ENCODE peak calls at places on chromosome 1, in ten cellular contexts. J, Z, E, N, O, H, L, M, A and T are unnamed samples.

GRCh38 chr1:56819393-56819899 is at the start of gene FYB2:
- DNase-seq in J (no peak), Z (peak; percentile 24), E (no peak), N (no peak), O (no peak), H (no peak), L (no peak), M (no peak), A (no peak), T (peak; percentile 28)

GRCh38 chr1:230749150-230749549 is 2.0 kb downstream of the CAPN9 start:
- DNase-seq in J (no peak), Z (no peak), E (no peak), N (peak; percentile 18), O (no peak), H (no peak), L (no peak), M (no peak), A (no peak), T (no peak)

GRCh38 chr1:197526736-197527371 is 248.4 kb downstream of the DENND1B start:
- DNase-seq in J (no peak), Z (no peak), E (no peak), N (no peak), O (no peak), H (no peak), L (no peak), M (no peak), A (no peak), T (peak; percentile 21)

GRCh38 chr1:37765937-37766664 is 1.2 kb upstream of the EPHA10 start:
- DNase-seq in J (no peak), Z (no peak), E (peak; percentile 27), N (peak; percentile 16), O (no peak), H (no peak), L (no peak), M (no peak), A (no peak), T (no peak)

GRCh38 chr1:99672500-99673213 is 26.7 kb downstream of the PALMD start:
- DNase-seq in J (no peak), Z (peak; percentile 41), E (no peak), N (no peak), O (no peak), H (peak; percentile 81), L (no peak), M (no peak), A (no peak), T (no peak)

GRCh38 chr1:220761688-220762427 is 13.7 kb downstream of the MTARC2 start:
- DNase-seq in J (no peak), Z (no peak), E (no peak), N (no peak), O (no peak), H (no peak), L (no peak), M (no peak), A (no peak), T (peak; percentile 18)

GRCh38 chr1:84361796-84362195 is 36.5 kb upstream of the DNASE2B start:
- DNase-seq in J (no peak), Z (no peak), E (no peak), N (no peak), O (no peak), H (no peak), L (no peak), M (no peak), A (no peak), T (no peak)

GRCh38 chr1:58358311-58358710 is 188.2 kb downstream of the OMA1 start:
- DNase-seq in J (no peak), Z (no peak), E (no peak), N (no peak), O (no peak), H (no peak), L (no peak), M (no peak), A (no peak), T (peak; percentile 12)

GRCh38 chr1:2290595-2291510 is 62.7 kb downstream of the SKI start:
- DNase-seq in J (peak; percentile 55), Z (peak; percentile 88), E (peak; percentile 63), N (no peak), O (peak; percentile 96), H (peak; percentile 94), L (no peak), M (peak; percentile 58), A (peak; percentile 66), T (no peak)

GRCh38 chr1:7432896-7433380 is 338.2 kb upstream of the VAMP3 start:
- DNase-seq in J (no peak), Z (no peak), E (no peak), N (no peak), O (no peak), H (no peak), L (no peak), M (no peak), A (no peak), T (no peak)

GRCh38 chr1:25083481-25084345 is 148.6 kb downstream of the SYF2 start:
- DNase-seq in J (no peak), Z (no peak), E (no peak), N (no peak), O (no peak), H (no peak), L (no peak), M (no peak), A (no peak), T (no peak)

GRCh38 chr1:26010800-26011199 is 10.8 kb upstream of the EXTL1 start:
- DNase-seq in J (no peak), Z (no peak), E (no peak), N (no peak), O (no peak), H (no peak), L (no peak), M (no peak), A (no peak), T (no peak)

GRCh38 chr1:8435569-8436071 is 117.7 kb downstream of the SLC45A1 start:
- DNase-seq in J (no peak), Z (no peak), E (no peak), N (no peak), O (no peak), H (no peak), L (no peak), M (no peak), A (no peak), T (no peak)

GRCh38 chr1:22309572-22309971 is 142.1 kb upstream of the ZBTB40 start:
- DNase-seq in J (no peak), Z (no peak), E (no peak), N (no peak), O (no peak), H (no peak), L (no peak), M (no peak), A (no peak), T (no peak)

GRCh38 chr1:227947678-227948492 is at the start of gene WNT9A:
- DNase-seq in J (no peak), Z (peak; percentile 62), E (no peak), N (no peak), O (no peak), H (peak; percentile 76), L (no peak), M (no peak), A (no peak), T (no peak)

GRCh38 chr1:160637821-160638539 is 8.9 kb downstream of the SLAMF1 start:
- DNase-seq in J (no peak), Z (no peak), E (no peak), N (no peak), O (peak; percentile 2), H (no peak), L (no peak), M (no peak), A (peak; percentile 49), T (peak; percentile 58)

GRCh38 chr1:93681095-93681548 is 515 bp downstream of the BCAR3 start:
- DNase-seq in J (no peak), Z (no peak), E (no peak), N (no peak), O (no peak), H (no peak), L (no peak), M (no peak), A (no peak), T (no peak)